ENCODE peak calls at places on chromosomes 5 and 9, in nine cellular contexts. S is stomach, W is HCT116, D is breast epithelium, M is suprapubic skin, X is GM23338, A is transverse colon, F is sigmoid colon, Q is HepG2. B is an unnamed sample.

GRCh38 chr5:100900796-100901731 is 2.0 kb downstream of the ST8SIA4 start:
- DNase-seq in W (no peak), Q (no peak), A (peak), M (peak), X (peak), S (peak), D (peak), F (peak), B (peak)

GRCh38 chr5:176771102-176771845 is 39.1 kb upstream of the UNC5A start:
- DNase-seq in D (no peak), S (no peak), F (peak), W (no peak), M (peak), X (no peak), Q (no peak), A (no peak), B (no peak)

GRCh38 chr5:160423025-160423554 is 1.4 kb downstream of the PTTG1 start:
- DNase-seq in Q (no peak), X (no peak), D (no peak), S (no peak), M (no peak), A (no peak), F (no peak), W (no peak), B (peak)

GRCh38 chr9:133683494-133684460 is 47.6 kb downstream of the DBH start:
- DNase-seq in A (no peak), F (no peak), W (no peak), M (no peak), Q (no peak), D (no peak), S (no peak), X (no peak), B (no peak)

GRCh38 chr9:81535542-81536241 is 153.7 kb downstream of the TLE1 start:
- DNase-seq in W (no peak), X (no peak), D (no peak), M (no peak), S (no peak), F (no peak), Q (peak), A (no peak), B (no peak)

GRCh38 chr9:116096853-116097252 is 56.7 kb upstream of the PAPPA start:
- DNase-seq in M (no peak), W (no peak), D (no peak), F (no peak), Q (no peak), S (no peak), A (no peak), X (peak), B (no peak)

GRCh38 chr5:59745422-59745863 is 148.1 kb downstream of the PDE4D start:
- DNase-seq in Q (no peak), F (peak), X (no peak), M (no peak), D (no peak), W (no peak), S (peak), A (peak), B (peak)

GRCh38 chr5:163941068-163941467 is 435.6 kb downstream of the MAT2B start:
- DNase-seq in A (no peak), M (no peak), W (no peak), S (no peak), F (no peak), Q (no peak), D (no peak), X (no peak), B (no peak)

GRCh38 chr5:7394889-7395431 is 978 bp upstream of the ADCY2 start:
- DNase-seq in X (peak), Q (no peak), F (no peak), W (no peak), S (no peak), D (no peak), A (no peak), M (no peak), B (no peak)

GRCh38 chr9:129415031-129415953 is 205.6 kb downstream of the C9orf50 start:
- DNase-seq in S (no peak), M (no peak), F (no peak), D (no peak), W (no peak), A (no peak), X (no peak), Q (peak), B (no peak)

GRCh38 chr9:95644377-95644776 is 127.6 kb upstream of the PTCH1 start:
- DNase-seq in Q (no peak), D (no peak), W (no peak), A (no peak), F (no peak), X (no peak), M (no peak), S (no peak), B (no peak)

GRCh38 chr9:68751556-68751955 is 46.5 kb downstream of the PIP5K1B start:
- DNase-seq in S (no peak), A (no peak), M (no peak), Q (no peak), D (no peak), F (no peak), W (no peak), X (no peak), B (no peak)

GRCh38 chr5:151115272-151115905 is 34.6 kb upstream of the TNIP1 start:
- DNase-seq in W (peak), F (peak), Q (peak), A (peak), D (peak), S (peak), X (peak), M (peak), B (peak)

GRCh38 chr5:142235870-142236672 is 88.8 kb downstream of the SPRY4 start:
- DNase-seq in S (no peak), M (no peak), D (no peak), Q (no peak), F (no peak), A (no peak), W (no peak), X (peak), B (no peak)

GRCh38 chr5:1294839-1295649 is at the start of gene TERT:
- DNase-seq in W (no peak), M (peak), F (peak), X (peak), S (peak), Q (no peak), A (peak), D (no peak), B (no peak)

GRCh38 chr5:150751096-150751891 is 7.5 kb downstream of the DCTN4 start:
- DNase-seq in X (no peak), S (no peak), W (no peak), D (no peak), F (no peak), Q (no peak), M (no peak), A (no peak), B (no peak)

GRCh38 chr5:13108281-13108680 is 836.2 kb downstream of the DNAH5 start:
- DNase-seq in D (no peak), M (no peak), S (no peak), Q (no peak), X (no peak), A (no peak), W (no peak), F (no peak), B (no peak)

GRCh38 chr5:172875372-172876279 is 41.6 kb downstream of the ERGIC1 start:
- DNase-seq in S (no peak), D (no peak), A (no peak), X (no peak), W (no peak), M (no peak), Q (no peak), F (no peak), B (no peak)

GRCh38 chr5:149205625-149206523 is 64.6 kb downstream of the ABLIM3 start:
- DNase-seq in F (no peak), X (no peak), S (no peak), A (no peak), M (no peak), W (no peak), D (no peak), Q (no peak), B (no peak)
- TF ChIP-seq POLR2AphosphoS5 in F (no peak), X (no peak), S (no peak), A (peak), M (no peak), W (no peak), D (no peak), Q (no peak), B (no peak)

GRCh38 chr9:113462781-113463286 is 693 bp upstream of the RGS3 start:
- DNase-seq in A (no peak), S (no peak), M (no peak), Q (no peak), X (no peak), F (peak), W (no peak), D (no peak), B (no peak)
- H3K4me3 ChIP-seq in A (no peak), S (peak), M (peak), Q (peak), X (peak), F (no peak), W (peak), D (no peak), B (no peak)

GRCh38 chr9:107866912-107867311 is 377.3 kb upstream of the KLF4 start:
- DNase-seq in D (no peak), W (no peak), A (no peak), S (no peak), Q (no peak), F (no peak), X (no peak), M (no peak), B (no peak)
- TF ChIP-seq POLR2AphosphoS5 in D (no peak), W (no peak), A (no peak), S (no peak), Q (no peak), F (no peak), X (no peak), M (no peak), B (no peak)

GRCh38 chr9:117541192-117541591 is 126.3 kb upstream of the ASTN2 start:
- DNase-seq in X (peak), D (no peak), S (no peak), M (no peak), Q (no peak), W (no peak), A (no peak), F (no peak), B (no peak)
- H3K4me3 ChIP-seq in X (no peak), D (no peak), S (no peak), M (no peak), Q (no peak), W (no peak), A (no peak), F (no peak), B (no peak)

GRCh38 chr5:76678056-76678455 is 37.9 kb upstream of the F2R start:
- DNase-seq in M (no peak), X (no peak), Q (no peak), F (no peak), S (no peak), A (no peak), D (no peak), W (no peak), B (no peak)
- TF ChIP-seq POLR2AphosphoS5 in M (no peak), X (no peak), Q (no peak), F (no peak), S (no peak), A (no peak), D (no peak), W (no peak), B (no peak)

DNA sequence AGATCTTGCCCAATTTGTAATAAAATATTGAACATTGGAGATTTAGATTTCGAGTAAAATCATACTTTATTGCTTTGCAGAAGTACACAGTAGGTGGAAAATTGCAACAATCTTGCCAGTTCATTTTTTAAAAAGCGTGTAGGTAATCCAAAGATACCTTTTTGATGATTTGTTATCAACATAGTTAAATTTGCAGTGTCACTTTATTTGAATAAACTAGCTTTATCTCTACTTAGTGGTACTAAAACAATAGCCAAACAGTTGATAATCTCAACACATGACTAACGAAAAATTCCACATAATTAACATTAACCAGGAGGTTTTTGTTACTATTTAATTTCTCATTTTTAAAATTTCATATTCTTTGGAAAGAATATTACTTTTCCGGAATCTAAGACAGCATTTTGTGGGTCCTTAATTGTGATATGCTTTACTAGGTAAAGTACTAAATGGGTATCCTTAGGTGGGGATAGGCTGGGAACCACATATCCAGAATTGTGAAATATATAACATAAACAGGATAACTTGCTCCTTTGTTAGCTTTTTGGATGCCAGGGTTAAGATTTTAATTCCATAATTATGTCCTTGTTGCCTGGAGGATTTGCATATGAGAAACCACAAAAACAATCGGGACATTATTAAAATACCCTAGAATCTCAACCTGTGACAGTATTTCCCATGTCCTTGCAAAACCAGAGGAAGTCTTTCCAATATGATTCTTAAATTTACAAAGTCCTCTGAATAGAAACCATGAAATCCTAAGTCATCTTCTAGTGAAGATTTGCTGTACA is 2.4 kb upstream of the CHD1 start:
- DNase-seq in F (no peak), M (no peak), X (no peak), D (no peak), Q (no peak), A (no peak), W (no peak), S (no peak), B (no peak)
- H3K4me3 ChIP-seq in F (no peak), M (no peak), X (no peak), D (no peak), Q (peak), A (peak), W (no peak), S (peak), B (no peak)

B was measured in prostate gland.